ENCODE peak calls at places on chromosomes 3 and 15, in four cellular contexts. G, C, Z and H are unnamed samples.

GRCh38 chr15:74775894-74776293 is 6.0 kb upstream of the CSK start:
- DNase-seq in Z (no peak), C (no peak), G (no peak), H (no peak)

GRCh38 chr15:92848852-92849598 is 51.1 kb upstream of the CHD2 start:
- DNase-seq in G (no peak), C (no peak), Z (no peak), H (peak; percentile 15)

GRCh38 chr15:58741032-58741431 is 8.5 kb downstream of the ADAM10 start:
- DNase-seq in G (no peak), C (no peak), Z (no peak), H (no peak)

GRCh38 chr15:93047621-93048425 is 41.2 kb downstream of the RGMA start:
- DNase-seq in G (no peak), C (no peak), Z (no peak), H (no peak)

GRCh38 chr3:42264399-42265058 is 1.5 kb downstream of the CCK start:
- DNase-seq in Z (peak; percentile 73), C (peak; percentile 25), G (no peak), H (peak; percentile 35)

GRCh38 chr15:43793647-43794046 is 1.5 kb downstream of the SERF2 start:
- DNase-seq in Z (no peak), G (no peak), C (no peak), H (no peak)

GRCh38 chr15:66729339-66729951 is 27.4 kb downstream of the SMAD6 start:
- DNase-seq in C (no peak), Z (no peak), G (no peak), H (peak; percentile 64)

GRCh38 chr3:14031271-14031670 is 93.4 kb downstream of the CHCHD4 start:
- DNase-seq in C (no peak), G (no peak), Z (no peak), H (peak; percentile 59)

GRCh38 chr3:88180398-88180999 is 30.7 kb downstream of the C3orf38 start:
- DNase-seq in Z (no peak), C (no peak), G (no peak), H (peak; percentile 53)

GRCh38 chr15:33851079-33851478 is 117.2 kb upstream of the CHRM5 start:
- DNase-seq in G (no peak), C (no peak), Z (no peak), H (no peak)

GRCh38 chr15:71448688-71449114 is 333.4 kb downstream of the THSD4 start:
- DNase-seq in G (no peak), Z (no peak), C (peak; percentile 66), H (peak; percentile 74)

GRCh38 chr3:161273589-161274218 is 52.6 kb downstream of the NMD3 start:
- DNase-seq in C (no peak), G (no peak), Z (no peak), H (peak; percentile 65)

GRCh38 chr3:141385386-141386079 is 17.2 kb downstream of the ZBTB38 start:
- DNase-seq in C (no peak), G (no peak), Z (no peak), H (peak; percentile 35)

GRCh38 chr3:141382571-141382970 is 14.3 kb downstream of the ZBTB38 start:
- DNase-seq in G (no peak), Z (no peak), C (no peak), H (no peak)

GRCh38 chr3:141384575-141384974 is 16.3 kb downstream of the ZBTB38 start:
- DNase-seq in G (no peak), Z (no peak), C (no peak), H (no peak)

GRCh38 chr3:141383555-141384129 is 15.3 kb downstream of the ZBTB38 start:
- DNase-seq in Z (no peak), C (no peak), G (no peak), H (peak; percentile 46)

GRCh38 chr3:141384157-141384556 is 15.9 kb downstream of the ZBTB38 start:
- DNase-seq in G (no peak), Z (no peak), C (no peak), H (peak; percentile 86)
- TF ChIP-seq CTCF in G (no peak), Z (no peak), C (no peak), H (no peak)

DNA sequence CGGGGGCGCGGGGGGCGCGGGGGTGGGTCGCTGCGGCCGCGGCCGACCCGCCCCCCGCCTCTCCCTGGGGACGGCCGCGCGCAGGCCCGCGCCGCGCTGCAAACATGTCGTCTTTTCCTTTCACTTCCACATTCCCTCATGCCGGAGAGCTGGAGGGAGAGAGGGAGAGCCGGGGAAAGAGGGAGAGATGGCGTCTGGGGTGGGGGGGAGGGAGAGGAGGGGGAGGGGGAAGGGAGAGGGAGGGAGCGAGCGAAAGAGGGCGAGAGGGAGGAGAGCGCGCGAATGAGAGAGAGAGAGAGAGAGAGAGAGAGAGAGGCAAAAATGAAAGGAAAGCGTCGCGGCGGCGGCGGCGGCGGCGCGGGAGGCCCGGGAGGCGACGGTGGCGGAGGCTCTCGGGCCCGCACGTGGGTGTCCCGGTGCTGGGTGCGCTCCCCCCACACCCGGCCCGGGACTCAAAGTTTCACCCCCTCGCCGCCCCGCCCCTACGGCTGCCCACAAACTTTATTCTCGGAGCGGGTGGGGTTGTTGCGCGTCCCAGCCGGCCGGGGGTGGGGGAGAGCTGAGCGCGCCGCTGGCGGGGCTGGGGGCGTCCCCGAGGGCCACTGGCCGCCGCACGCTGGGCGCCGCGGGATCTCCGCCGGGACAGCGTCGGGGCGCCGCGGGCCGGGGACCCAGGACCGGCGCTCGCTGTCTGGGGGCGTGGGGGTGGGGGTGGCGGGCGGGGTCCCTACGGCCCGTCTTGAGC is 731 bp downstream of the ZNF710 start:
- DNase-seq in C (no peak), Z (peak; percentile 81), G (peak; percentile 82), H (peak; percentile 54)
- TF ChIP-seq CTCF in C (no peak), Z (no peak), G (no peak), H (no peak)

DNA sequence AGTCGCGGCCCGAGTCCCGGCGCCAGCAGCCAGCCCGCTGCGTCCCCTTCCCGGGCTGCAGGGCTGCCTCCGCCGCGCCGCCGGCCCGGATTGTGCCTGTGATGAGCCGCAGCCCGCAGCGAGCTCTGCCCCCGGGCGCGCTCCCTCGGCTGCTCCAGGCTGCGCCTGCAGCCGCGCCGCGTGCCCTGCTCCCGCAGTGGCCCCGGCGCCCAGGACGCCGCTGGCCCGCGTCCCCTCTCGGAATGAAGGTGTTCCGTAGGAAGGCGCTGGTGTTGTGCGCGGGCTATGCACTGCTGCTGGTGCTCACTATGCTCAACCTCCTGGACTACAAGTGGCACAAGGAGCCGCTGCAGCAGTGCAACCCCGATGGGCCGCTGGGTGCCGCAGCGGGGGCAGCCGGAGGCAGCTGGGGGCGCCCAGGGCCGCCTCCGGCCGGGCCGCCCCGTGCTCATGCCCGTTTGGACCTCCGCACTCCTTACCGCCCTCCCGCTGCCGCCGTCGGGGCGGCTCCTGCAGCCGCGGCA is 1.2 kb downstream of the CHST2 start:
- DNase-seq in Z (no peak), C (no peak), G (no peak), H (peak; percentile 33)
- TF ChIP-seq CTCF in Z (no peak), C (peak; percentile 10), G (no peak), H (peak; percentile 21)

DNA sequence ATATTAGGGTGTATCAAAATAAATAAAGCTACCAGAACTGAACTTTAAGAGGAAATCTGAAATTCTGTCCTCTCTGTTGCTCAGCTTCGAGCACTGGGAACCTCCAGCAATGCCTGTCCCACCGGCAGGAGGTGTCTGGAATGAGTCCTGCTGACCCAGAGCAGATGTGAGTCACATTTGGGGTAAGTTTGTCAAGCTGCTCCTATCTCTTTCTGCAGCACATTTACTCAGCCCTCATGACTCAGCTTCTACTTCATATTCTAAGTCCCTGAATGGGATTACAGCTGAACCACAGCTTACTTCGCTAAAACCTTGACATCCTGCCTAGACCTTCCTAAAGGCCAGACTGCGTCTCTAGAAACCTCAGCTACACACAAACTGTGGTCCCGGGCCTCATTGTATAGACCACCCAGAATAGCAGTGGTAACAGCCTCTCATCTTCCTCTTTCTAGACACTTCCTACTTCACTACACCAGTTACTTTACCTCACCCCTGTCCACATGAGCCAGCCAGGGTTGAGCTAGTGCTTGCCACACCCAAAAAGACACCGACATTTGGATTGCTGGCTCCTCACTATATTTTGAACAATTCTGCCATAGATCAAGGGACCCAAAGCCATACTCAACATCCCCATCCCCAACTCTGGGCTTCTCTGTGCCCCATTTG is 109.6 kb upstream of the TMCO5A start:
- DNase-seq in Z (no peak), G (no peak), C (peak; percentile 25), H (peak; percentile 96)
- TF ChIP-seq CTCF in Z (no peak), G (no peak), C (peak; percentile 55), H (peak; percentile 42)

DNA sequence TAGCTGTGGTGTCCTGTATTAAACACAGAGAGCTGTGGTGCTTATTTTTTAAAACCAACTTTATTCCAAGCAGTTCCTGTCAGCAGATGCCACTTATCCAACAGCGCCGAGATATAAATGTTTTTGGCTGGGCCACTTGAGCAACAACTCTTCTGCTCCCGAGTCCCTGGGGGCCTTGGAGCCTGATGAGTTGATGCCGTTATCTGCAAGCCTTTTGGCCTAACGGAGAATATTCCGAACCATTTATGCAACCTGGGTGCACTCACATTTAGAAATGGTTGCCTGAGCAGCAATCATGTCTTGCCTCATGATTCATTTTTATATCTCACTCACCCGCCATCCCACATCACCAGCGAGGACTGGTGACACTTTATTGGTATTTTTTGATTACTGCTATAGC is 205.2 kb downstream of the MECOM start:
- DNase-seq in G (no peak), C (no peak), Z (no peak), H (no peak)
- TF ChIP-seq CTCF in G (no peak), C (no peak), Z (no peak), H (no peak)

GRCh38 chr3:48770187-48770502 is 53.1 kb upstream of the IP6K2 start:
- DNase-seq in Z (no peak), G (no peak), C (no peak), H (no peak)

GRCh38 chr3:48765376-48765775 is 48.4 kb upstream of the IP6K2 start:
- DNase-seq in C (peak; percentile 9), G (no peak), Z (no peak), H (no peak)
- TF ChIP-seq CTCF in C (peak; percentile 29), G (no peak), Z (no peak), H (peak; percentile 10)